ENCODE peak calls at places on chromosome 11, in nine cellular contexts. R, U, Q, B, N, H, P, T and E are unnamed samples.

GRCh38 chr11:115251126-115251525 is 253.1 kb downstream of the CADM1 start:
- DNase-seq in Q (no peak), U (no peak), P (no peak), N (no peak), H (no peak), B (no peak), T (no peak), R (no peak), E (no peak)

GRCh38 chr11:123100378-123101085 is 38.6 kb upstream of the HSPA8 start:
- DNase-seq in H (no peak), U (no peak), Q (no peak), R (no peak), P (no peak), N (no peak), T (no peak), B (peak; percentile 27), E (no peak)

GRCh38 chr11:68461284-68461861 is 821 bp downstream of the PPP6R3 start:
- DNase-seq in Q (no peak), H (peak; percentile 16), T (no peak), R (no peak), P (no peak), N (no peak), U (no peak), B (no peak), E (no peak)

GRCh38 chr11:46099973-46100335 is 21.3 kb downstream of the PHF21A start:
- DNase-seq in N (no peak), B (no peak), T (no peak), U (no peak), Q (no peak), R (no peak), H (no peak), P (no peak), E (no peak)

GRCh38 chr11:65973439-65974110 is 12.0 kb downstream of the SART1 start:
- DNase-seq in R (no peak), N (no peak), U (no peak), B (no peak), H (no peak), Q (no peak), P (no peak), T (no peak), E (no peak)

GRCh38 chr11:94780432-94780831 is 12.3 kb downstream of the AMOTL1 start:
- DNase-seq in R (no peak), H (no peak), N (no peak), T (no peak), Q (no peak), P (no peak), B (no peak), U (no peak), E (no peak)

GRCh38 chr11:625636-626319 is 1.0 kb upstream of the CDHR5 start:
- DNase-seq in B (no peak), P (no peak), N (peak; percentile 68), Q (no peak), R (no peak), T (no peak), H (no peak), U (no peak), E (no peak)

GRCh38 chr11:92314499-92314898 is 89.9 kb downstream of the FAT3 start:
- DNase-seq in T (no peak), H (no peak), P (no peak), N (no peak), U (no peak), Q (no peak), R (no peak), B (no peak), E (no peak)

GRCh38 chr11:129102225-129102624 is 89.9 kb downstream of the ARHGAP32 start:
- DNase-seq in R (no peak), Q (no peak), U (no peak), N (no peak), B (no peak), P (no peak), T (no peak), H (no peak), E (no peak)

GRCh38 chr11:76641905-76642304 is 28.6 kb downstream of the LRRC32 start:
- DNase-seq in P (no peak), H (no peak), T (peak; percentile 56), Q (no peak), B (no peak), R (no peak), U (no peak), N (no peak), E (no peak)

GRCh38 chr11:61728940-61729219 is 23.6 kb upstream of the MYRF start:
- DNase-seq in U (no peak), H (no peak), R (no peak), T (no peak), P (no peak), B (peak; percentile 84), Q (no peak), N (peak; percentile 73), E (peak; percentile 52)

GRCh38 chr11:76284161-76284560 is 77.9 kb upstream of the WNT11 start:
- DNase-seq in B (no peak), U (no peak), N (no peak), T (no peak), R (no peak), Q (no peak), P (no peak), H (no peak), E (no peak)

GRCh38 chr11:109864834-109865557 is 228.2 kb upstream of the ZC3H12C start:
- DNase-seq in N (no peak), R (no peak), Q (no peak), T (no peak), U (no peak), H (no peak), P (no peak), B (no peak), E (no peak)

GRCh38 chr11:130827697-130828377 is 88.4 kb downstream of the SNX19 start:
- DNase-seq in U (peak; percentile 42), N (peak; percentile 87), B (peak; percentile 93), R (no peak), H (no peak), T (peak; percentile 89), Q (no peak), P (no peak), E (peak; percentile 50)

GRCh38 chr11:76574406-76574805 is 96.1 kb downstream of the LRRC32 start:
- DNase-seq in T (no peak), U (no peak), Q (no peak), B (no peak), H (no peak), R (no peak), P (no peak), N (no peak), E (no peak)

GRCh38 chr11:57751676-57752253 is at the start of gene BTBD18:
- DNase-seq in B (peak; percentile 47), P (no peak), N (no peak), U (no peak), H (no peak), R (no peak), T (no peak), Q (no peak), E (no peak)

GRCh38 chr11:57219021-57219627 is 17.9 kb downstream of the APLNR start:
- DNase-seq in N (no peak), Q (no peak), H (no peak), T (no peak), B (peak; percentile 44), P (no peak), U (no peak), R (no peak), E (no peak)

GRCh38 chr11:2314525-2315394 is 12.9 kb downstream of the TSPAN32 start:
- DNase-seq in U (no peak), Q (no peak), H (no peak), T (peak; percentile 94), B (peak; percentile 84), N (peak; percentile 96), R (no peak), P (no peak), E (no peak)

GRCh38 chr11:110182886-110183285 is 89.7 kb downstream of the ZC3H12C start:
- DNase-seq in R (no peak), U (no peak), T (no peak), P (no peak), H (no peak), Q (no peak), B (peak; percentile 63), N (no peak), E (peak; percentile 60)

GRCh38 chr11:65637794-65638317 is at the start of gene SIPA1:
- DNase-seq in U (peak; percentile 84), H (peak; percentile 67), N (peak; percentile 93), Q (peak; percentile 66), R (peak; percentile 62), P (peak; percentile 40), B (peak; percentile 94), T (no peak), E (peak; percentile 73)

GRCh38 chr11:134033696-134034491 is 35.0 kb upstream of the JAM3 start:
- DNase-seq in H (peak; percentile 77), P (peak; percentile 26), R (peak; percentile 38), Q (peak; percentile 27), T (peak; percentile 93), U (peak; percentile 86), B (peak; percentile 95), N (peak; percentile 92), E (peak; percentile 21)

GRCh38 chr11:13080861-13081260 is 71.7 kb downstream of the RASSF10 start:
- DNase-seq in H (no peak), U (no peak), P (no peak), Q (no peak), B (no peak), R (no peak), N (no peak), T (no peak), E (no peak)

GRCh38 chr11:90332415-90332814 is 109.6 kb upstream of the CHORDC1 start:
- DNase-seq in U (no peak), T (no peak), P (no peak), N (no peak), B (no peak), H (no peak), R (no peak), Q (no peak), E (no peak)

GRCh38 chr11:119652907-119653659 is 75.9 kb downstream of the NECTIN1 start:
- DNase-seq in T (no peak), Q (no peak), N (no peak), H (no peak), B (no peak), P (no peak), U (no peak), R (no peak), E (no peak)

GRCh38 chr11:81222491-81222890 is 1511.2 kb downstream of the FAM181B start:
- DNase-seq in T (no peak), Q (no peak), U (peak; percentile 65), P (no peak), B (no peak), R (no peak), H (no peak), N (no peak), E (no peak)

GRCh38 chr11:46984987-46985386 is 48.4 kb downstream of the CSTPP1 start:
- DNase-seq in N (no peak), Q (no peak), T (no peak), P (no peak), U (no peak), B (no peak), H (no peak), R (no peak), E (no peak)